ENCODE peak calls at places on chromosome 11, in five cellular contexts. G is cardiac muscle cell; Z is T-helper 1 cell; R is central memory CD4-positive, alpha-beta T cell; A is activated naive CD8-positive, alpha-beta T cell treated with anti-CD3 and anti-CD28 coated beads, Interleukin-2, amount 50 U/mL, for 24 hours. E is an unnamed sample.

GRCh38 chr11:123111465-123111864 is 49.5 kb upstream of the HSPA8 start:
- DNase-seq in Z (no peak), G (peak), R (peak), A (no peak), E (peak)

GRCh38 chr11:70501026-70501901 is 102.9 kb downstream of the CTTN start:
- DNase-seq in A (no peak), R (no peak), Z (no peak), G (no peak), E (no peak)

GRCh38 chr11:127620660-127621059 is 620.1 kb upstream of the KIRREL3 start:
- DNase-seq in R (no peak), Z (no peak), A (no peak), G (peak), E (no peak)

GRCh38 chr11:9763301-9763700 is 99.4 kb downstream of the SWAP70 start:
- DNase-seq in Z (no peak), A (no peak), R (no peak), G (no peak), E (no peak)

GRCh38 chr11:101860694-101861371 is 54.0 kb upstream of the CEP126 start:
- DNase-seq in R (peak), A (peak), G (peak), Z (no peak), E (peak)

GRCh38 chr11:70204466-70204799 is 1.3 kb downstream of the FADD start:
- DNase-seq in R (no peak), G (no peak), A (no peak), Z (no peak), E (no peak)

GRCh38 chr11:116513894-116514293 is 258.9 kb downstream of the BUD13 start:
- DNase-seq in Z (no peak), A (peak), R (no peak), G (peak), E (no peak)

GRCh38 chr11:93921695-93922468 is 71.5 kb upstream of the VSTM5 start:
- DNase-seq in R (no peak), Z (no peak), G (peak), A (peak), E (no peak)

GRCh38 chr11:86799680-86800075 is 664 bp upstream of the PRSS23 start:
- DNase-seq in R (no peak), Z (no peak), G (no peak), A (no peak), E (no peak)

GRCh38 chr11:69398529-69399492 is 82.7 kb upstream of the LINC01488 start:
- DNase-seq in Z (no peak), R (no peak), A (no peak), G (no peak), E (no peak)

GRCh38 chr11:69640260-69640994 is 529 bp upstream of the CCND1 start:
- DNase-seq in Z (no peak), A (peak), G (peak), R (no peak), E (no peak)

E was measured in memory B cell.